ENCODE peak calls at places on chromosomes 3 and 15, in seven cellular contexts. One of them, this sample, is unnamed.

GRCh38 chr15:93460717-93461116 is 371.7 kb upstream of the RGMA start:
- DNase-seq in AG09319: no peak
- DNase-seq in Kasumi-1: no peak
- DNase-seq in CD8-positive, alpha-beta memory T cell: no peak
- DNase-seq in activated CD4-positive, CD25-positive, alpha-beta regulatory T cell treated with anti-CD3 and anti-CD28 coated beads, Interleukin-2, amount 50 U/mL, for 72 hours: no peak
- DNase-seq in CD8-positive, alpha-beta T cell: no peak
- DNase-seq in NCI-H1092: no peak
- DNase-seq in this sample: no peak

GRCh38 chr3:52775877-52776276 is 1.5 kb upstream of the ITIH1 start:
- DNase-seq in AG09319: no peak
- DNase-seq in Kasumi-1: no peak
- DNase-seq in CD8-positive, alpha-beta memory T cell: no peak
- DNase-seq in activated CD4-positive, CD25-positive, alpha-beta regulatory T cell treated with anti-CD3 and anti-CD28 coated beads, Interleukin-2, amount 50 U/mL, for 72 hours: no peak
- DNase-seq in CD8-positive, alpha-beta T cell: no peak
- DNase-seq in NCI-H1092: no peak
- DNase-seq in this sample: no peak

GRCh38 chr15:38638841-38639240 is 74.2 kb upstream of the RASGRP1 start:
- DNase-seq in AG09319: no peak
- DNase-seq in Kasumi-1: no peak
- DNase-seq in CD8-positive, alpha-beta memory T cell: no peak
- DNase-seq in activated CD4-positive, CD25-positive, alpha-beta regulatory T cell treated with anti-CD3 and anti-CD28 coated beads, Interleukin-2, amount 50 U/mL, for 72 hours: no peak
- DNase-seq in CD8-positive, alpha-beta T cell: no peak
- DNase-seq in NCI-H1092: no peak
- DNase-seq in this sample: no peak

GRCh38 chr15:80999623-81000036 is 1.1 kb upstream of the TLNRD1 start:
- DNase-seq in AG09319: no peak
- DNase-seq in Kasumi-1: no peak
- DNase-seq in CD8-positive, alpha-beta memory T cell: peak
- DNase-seq in activated CD4-positive, CD25-positive, alpha-beta regulatory T cell treated with anti-CD3 and anti-CD28 coated beads, Interleukin-2, amount 50 U/mL, for 72 hours: peak
- DNase-seq in CD8-positive, alpha-beta T cell: no peak
- DNase-seq in NCI-H1092: no peak
- DNase-seq in this sample: peak

GRCh38 chr15:85707519-85708338 is 87.0 kb downstream of the KLHL25 start:
- DNase-seq in AG09319: no peak
- DNase-seq in Kasumi-1: no peak
- DNase-seq in CD8-positive, alpha-beta memory T cell: no peak
- DNase-seq in activated CD4-positive, CD25-positive, alpha-beta regulatory T cell treated with anti-CD3 and anti-CD28 coated beads, Interleukin-2, amount 50 U/mL, for 72 hours: no peak
- DNase-seq in CD8-positive, alpha-beta T cell: no peak
- DNase-seq in NCI-H1092: no peak
- DNase-seq in this sample: no peak

GRCh38 chr3:128083980-128084674 is 31.9 kb downstream of the SEC61A1 start:
- DNase-seq in AG09319: no peak
- DNase-seq in Kasumi-1: no peak
- DNase-seq in CD8-positive, alpha-beta memory T cell: no peak
- DNase-seq in activated CD4-positive, CD25-positive, alpha-beta regulatory T cell treated with anti-CD3 and anti-CD28 coated beads, Interleukin-2, amount 50 U/mL, for 72 hours: no peak
- DNase-seq in CD8-positive, alpha-beta T cell: no peak
- DNase-seq in NCI-H1092: no peak
- DNase-seq in this sample: no peak

GRCh38 chr3:71127463-71128243 is 455.9 kb downstream of the FOXP1 start:
- DNase-seq in AG09319: no peak
- DNase-seq in Kasumi-1: no peak
- DNase-seq in CD8-positive, alpha-beta memory T cell: no peak
- DNase-seq in activated CD4-positive, CD25-positive, alpha-beta regulatory T cell treated with anti-CD3 and anti-CD28 coated beads, Interleukin-2, amount 50 U/mL, for 72 hours: no peak
- DNase-seq in CD8-positive, alpha-beta T cell: no peak
- DNase-seq in NCI-H1092: no peak
- DNase-seq in this sample: no peak

GRCh38 chr15:89442671-89443307 is 53.6 kb downstream of the RHCG start:
- DNase-seq in AG09319: no peak
- DNase-seq in Kasumi-1: peak
- DNase-seq in CD8-positive, alpha-beta memory T cell: peak
- DNase-seq in activated CD4-positive, CD25-positive, alpha-beta regulatory T cell treated with anti-CD3 and anti-CD28 coated beads, Interleukin-2, amount 50 U/mL, for 72 hours: peak
- DNase-seq in CD8-positive, alpha-beta T cell: no peak
- DNase-seq in NCI-H1092: peak
- DNase-seq in this sample: peak

GRCh38 chr15:45640610-45641009 is 5.8 kb downstream of the SQOR start:
- DNase-seq in AG09319: no peak
- DNase-seq in Kasumi-1: no peak
- DNase-seq in CD8-positive, alpha-beta memory T cell: no peak
- DNase-seq in activated CD4-positive, CD25-positive, alpha-beta regulatory T cell treated with anti-CD3 and anti-CD28 coated beads, Interleukin-2, amount 50 U/mL, for 72 hours: no peak
- DNase-seq in CD8-positive, alpha-beta T cell: no peak
- DNase-seq in NCI-H1092: no peak
- DNase-seq in this sample: no peak

GRCh38 chr3:188948658-188949400 is 222.9 kb upstream of the TPRG1 start:
- DNase-seq in AG09319: peak
- DNase-seq in Kasumi-1: peak
- DNase-seq in CD8-positive, alpha-beta memory T cell: no peak
- DNase-seq in activated CD4-positive, CD25-positive, alpha-beta regulatory T cell treated with anti-CD3 and anti-CD28 coated beads, Interleukin-2, amount 50 U/mL, for 72 hours: no peak
- DNase-seq in CD8-positive, alpha-beta T cell: no peak
- DNase-seq in NCI-H1092: no peak
- DNase-seq in this sample: no peak

GRCh38 chr3:190673157-190673556 is 159.3 kb downstream of the IL1RAP start:
- DNase-seq in AG09319: no peak
- DNase-seq in Kasumi-1: no peak
- DNase-seq in CD8-positive, alpha-beta memory T cell: no peak
- DNase-seq in activated CD4-positive, CD25-positive, alpha-beta regulatory T cell treated with anti-CD3 and anti-CD28 coated beads, Interleukin-2, amount 50 U/mL, for 72 hours: no peak
- DNase-seq in CD8-positive, alpha-beta T cell: no peak
- DNase-seq in NCI-H1092: no peak
- DNase-seq in this sample: no peak

This sample was measured in NK-92 treated with Interleukin-12 subunit alpha and Interleukin-12 subunit beta, amount 100 ng/mL, for 24 hours.